ENCODE peak calls at places on chromosome 9, in seven cellular contexts. I is mesendoderm, A is upper lobe of right lung, P is neural progenitor cell, E is kidney, N is mammary epithelial cell, C is ovary. M is an unnamed sample.
A peak's percentile ranks its signal among the peaks of the same experiment; 100 is the strongest.

GRCh38 chr9:104276709-104277245 is 182.7 kb downstream of the SMC2 start:
- DNase-seq in I (no peak), C (no peak), N (peak; percentile 58), E (no peak), P (no peak), A (no peak), M (no peak)

GRCh38 chr9:135605238-135605781 is 34.0 kb downstream of the GLT6D1 start:
- DNase-seq in C (peak; percentile 86), E (no peak), I (no peak), N (no peak), P (no peak), A (peak; percentile 53), M (no peak)

GRCh38 chr9:73042155-73042554 is 89.3 kb upstream of the ALDH1A1 start:
- DNase-seq in A (no peak), P (no peak), E (no peak), C (no peak), I (peak; percentile 37), N (peak; percentile 14), M (no peak)

GRCh38 chr9:127654619-127655018 is 42.5 kb downstream of the STXBP1 start:
- DNase-seq in E (no peak), I (no peak), N (no peak), C (no peak), A (no peak), P (no peak), M (no peak)

GRCh38 chr9:131739988-131740648 is at the start of gene RAPGEF1:
- DNase-seq in N (no peak), C (peak; percentile 87), E (peak; percentile 91), A (peak; percentile 90), I (peak; percentile 40), P (peak; percentile 84), M (peak; percentile 56)

GRCh38 chr9:68678430-68678829 is 26.6 kb upstream of the PIP5K1B start:
- DNase-seq in I (peak; percentile 60), P (peak; percentile 54), A (no peak), C (no peak), N (no peak), E (no peak), M (peak; percentile 4)

GRCh38 chr9:105299190-105299854 is 54.9 kb downstream of the SLC44A1 start:
- DNase-seq in A (no peak), N (peak; percentile 95), P (no peak), C (no peak), I (peak; percentile 94), E (no peak), M (no peak)

GRCh38 chr9:131233556-131233955 is 42.8 kb downstream of the FAM78A start:
- DNase-seq in I (no peak), P (no peak), A (no peak), N (no peak), C (no peak), E (peak; percentile 14), M (no peak)

GRCh38 chr9:22214497-22215031 is 205.5 kb upstream of the CDKN2B start:
- DNase-seq in A (no peak), P (no peak), N (peak; percentile 35), C (no peak), E (no peak), I (no peak), M (no peak)

GRCh38 chr9:92140754-92141143 is 25.5 kb upstream of the SPTLC1 start:
- DNase-seq in P (no peak), E (no peak), C (no peak), A (no peak), I (no peak), N (no peak), M (no peak)

GRCh38 chr9:124128568-124128967 is 117.0 kb downstream of the LHX2 start:
- DNase-seq in N (no peak), P (no peak), I (peak; percentile 77), E (no peak), C (no peak), A (no peak), M (no peak)

GRCh38 chr9:35687972-35688557 is 1.7 kb downstream of the TPM2 start:
- DNase-seq in C (no peak), E (no peak), A (no peak), I (no peak), N (no peak), P (no peak), M (no peak)

GRCh38 chr9:8860925-8861324 is 1061.3 kb upstream of the DMAC1 start:
- DNase-seq in A (no peak), I (no peak), C (no peak), E (no peak), P (no peak), N (no peak), M (no peak)

GRCh38 chr9:136566899-136567298 is 21.1 kb upstream of the NOTCH1 start:
- DNase-seq in I (no peak), N (no peak), P (no peak), E (peak; percentile 91), A (no peak), C (peak; percentile 86), M (no peak)

GRCh38 chr9:97512966-97513560 is 11.6 kb downstream of the TMOD1 start:
- DNase-seq in N (no peak), A (no peak), P (no peak), E (no peak), I (no peak), C (no peak), M (no peak)

GRCh38 chr9:26723486-26723885 is 169.1 kb downstream of the CAAP1 start:
- DNase-seq in I (peak; percentile 85), A (no peak), P (peak; percentile 83), E (no peak), C (no peak), N (peak; percentile 31), M (no peak)

GRCh38 chr9:93127395-93127911 is 6.6 kb downstream of the NINJ1 start:
- DNase-seq in C (peak; percentile 56), A (peak; percentile 83), P (no peak), E (peak; percentile 81), N (no peak), I (no peak), M (no peak)

GRCh38 chr9:132638240-132638639 is 31.5 kb downstream of the DDX31 start:
- DNase-seq in P (no peak), A (no peak), N (no peak), C (no peak), I (no peak), E (no peak), M (no peak)

GRCh38 chr9:126695186-126696090 is 81.7 kb downstream of the LMX1B start:
- DNase-seq in C (peak; percentile 26), I (no peak), P (peak; percentile 18), A (peak; percentile 50), N (no peak), E (peak; percentile 60), M (peak; percentile 23)

GRCh38 chr9:79883073-79883645 is 311.4 kb downstream of the TLE4 start:
- DNase-seq in N (no peak), C (no peak), I (no peak), E (peak; percentile 70), P (no peak), A (no peak), M (no peak)

GRCh38 chr9:126112135-126112720 is 214.4 kb upstream of the MVB12B start:
- DNase-seq in E (peak; percentile 19), N (no peak), I (no peak), C (peak; percentile 4), A (peak; percentile 46), P (no peak), M (no peak)

GRCh38 chr9:136807281-136808074 is at the start of gene RABL6:
- DNase-seq in I (peak; percentile 75), N (peak; percentile 66), P (peak; percentile 92), E (peak; percentile 93), C (peak; percentile 89), A (peak; percentile 90), M (peak; percentile 66)

GRCh38 chr9:17191095-17191494 is 56.3 kb downstream of the CNTLN start:
- DNase-seq in E (no peak), I (no peak), P (no peak), C (no peak), A (no peak), N (no peak), M (no peak)

GRCh38 chr9:131590449-131590848 is 45.1 kb downstream of the PRRT1B start:
- DNase-seq in N (no peak), E (no peak), I (no peak), A (no peak), C (no peak), P (no peak), M (no peak)

GRCh38 chr9:4105183-4105582 is 194.7 kb downstream of the GLIS3 start:
- DNase-seq in E (no peak), P (no peak), I (no peak), A (no peak), N (no peak), C (no peak), M (no peak)

GRCh38 chr9:15211160-15211993 is 95.6 kb downstream of the TTC39B start:
- DNase-seq in E (no peak), P (peak; percentile 79), A (no peak), C (no peak), I (peak; percentile 86), N (peak; percentile 52), M (peak; percentile 75)

GRCh38 chr9:36833954-36834353 is 200.1 kb downstream of the PAX5 start:
- DNase-seq in E (peak; percentile 39), A (peak; percentile 41), I (peak; percentile 65), C (no peak), N (no peak), P (peak; percentile 35), M (peak; percentile 26)

DNA sequence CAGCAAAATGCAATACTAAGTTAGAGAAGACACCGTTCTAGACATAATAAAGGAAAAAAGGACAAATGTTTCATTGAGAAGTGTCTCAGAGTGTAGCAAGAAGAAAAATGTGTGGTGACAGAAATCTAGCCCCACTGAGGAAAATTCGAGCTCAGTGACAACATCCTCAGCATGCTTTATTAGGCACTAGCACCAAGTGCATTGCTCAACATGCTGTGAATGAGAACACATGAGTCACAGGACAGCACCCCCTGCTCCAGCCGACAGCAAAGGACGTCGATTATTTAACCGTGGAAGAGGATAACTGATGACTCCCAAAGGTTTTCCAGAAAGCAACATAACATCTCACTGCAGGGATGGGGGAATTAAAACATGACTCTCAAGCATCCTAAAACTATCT is 182.7 kb downstream of the GNAQ start:
- DNase-seq in C (peak; percentile 51), I (peak; percentile 46), E (peak; percentile 82), P (no peak), N (peak; percentile 78), A (no peak), M (no peak)
- H3K4me1 ChIP-seq in C (peaks cover 10% of the 10 kb centered on the region), I (peaks cover 4% of the 10 kb centered on the region), E (peaks cover 20% of the 10 kb centered on the region), P (peaks cover 21% of the 10 kb centered on the region), N (peaks cover 36% of the 10 kb centered on the region), A (peaks cover 71% of the 10 kb centered on the region), M (no peaks in the 10 kb centered on the region)

GRCh38 chr9:130029223-130029583 is 13.8 kb downstream of the FNBP1 start:
- DNase-seq in N (no peak), P (no peak), I (no peak), A (no peak), C (no peak), E (no peak), M (no peak)
- H3K4me1 ChIP-seq in N (no peaks in the 10 kb centered on the region), P (no peaks in the 10 kb centered on the region), I (no peaks in the 10 kb centered on the region), A (peaks cover 31% of the 10 kb centered on the region), C (peaks cover 4% of the 10 kb centered on the region), E (no peaks in the 10 kb centered on the region), M (peaks cover 17% of the 10 kb centered on the region)

DNA sequence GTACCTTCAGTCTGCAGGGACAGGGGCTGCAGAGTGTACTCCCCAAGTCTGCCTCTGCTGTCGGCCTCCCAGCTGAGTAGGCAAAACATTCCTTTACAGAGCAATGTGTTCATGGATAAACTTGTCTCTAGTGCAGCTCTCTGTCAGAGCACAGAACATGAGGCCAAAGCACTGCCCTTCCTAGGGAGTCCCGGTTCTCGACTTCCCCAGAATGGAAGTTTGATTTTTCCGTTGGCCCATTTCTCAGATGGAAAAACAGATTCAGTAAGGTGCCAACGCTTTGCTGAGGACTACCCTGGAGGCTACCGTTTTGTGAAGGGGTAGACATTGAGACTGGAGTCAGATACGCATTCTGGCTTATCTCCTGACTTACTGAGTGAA is 422 bp upstream of the TRIM32 start:
- DNase-seq in P (no peak), A (no peak), C (no peak), I (no peak), N (no peak), E (no peak), M (peak; percentile 10)
- H3K4me1 ChIP-seq in P (no peaks in the 10 kb centered on the region), A (peaks cover 30% of the 10 kb centered on the region), C (peaks cover 14% of the 10 kb centered on the region), I (peaks cover 6% of the 10 kb centered on the region), N (peaks cover 10% of the 10 kb centered on the region), E (peaks cover 15% of the 10 kb centered on the region), M (peaks cover 25% of the 10 kb centered on the region)

GRCh38 chr9:113520109-113520642 is 56.6 kb downstream of the RGS3 start:
- DNase-seq in N (peak; percentile 70), C (no peak), E (peak; percentile 85), P (no peak), A (no peak), I (no peak), M (no peak)
- H3K4me1 ChIP-seq in N (peaks cover 6% of the 10 kb centered on the region), C (peaks cover 15% of the 10 kb centered on the region), E (peaks cover 50% of the 10 kb centered on the region), P (peaks cover 7% of the 10 kb centered on the region), A (peaks cover 34% of the 10 kb centered on the region), I (no peaks in the 10 kb centered on the region), M (peaks cover 28% of the 10 kb centered on the region)

M was measured in Caco-2.